ENCODE peak calls at places on chromosomes 3 and 15, in four cellular contexts. Q is K562, A is fibroblast of lung, F is A549. L is an unnamed sample.

GRCh38 chr3:62665627-62666433 is 209.4 kb downstream of the CADPS start:
- DNase-seq in Q (peak), A (peak), F (peak), L (peak)

GRCh38 chr15:55221090-55222011 is 24.6 kb upstream of the RSL24D1 start:
- DNase-seq in Q (no peak), A (peak), F (peak), L (peak)

GRCh38 chr3:37640636-37641375 is 220.9 kb upstream of the CTDSPL start:
- DNase-seq in Q (no peak), A (no peak), F (no peak), L (no peak)

GRCh38 chr15:55197719-55198118 is 978 bp upstream of the RSL24D1 start:
- DNase-seq in Q (no peak), A (no peak), F (no peak), L (no peak)

GRCh38 chr3:102904629-102905028 is 469.8 kb downstream of the ZPLD1 start:
- DNase-seq in Q (no peak), A (no peak), F (no peak), L (no peak)

GRCh38 chr3:159200176-159200575 is 398.3 kb downstream of the MFSD1 start:
- DNase-seq in Q (no peak), A (peak), F (no peak), L (peak)

GRCh38 chr15:74901612-74902063 is 5.0 kb downstream of the FAM219B start:
- DNase-seq in Q (peak), A (no peak), F (peak), L (peak)

GRCh38 chr3:72446406-72447058 is 401.7 kb downstream of the SHQ1 start:
- DNase-seq in Q (no peak), A (peak), F (no peak), L (no peak)

GRCh38 chr3:25910997-25911396 is 121.1 kb downstream of the OXSM start:
- DNase-seq in Q (peak), A (peak), F (peak), L (no peak)

GRCh38 chr3:9686703-9687102 is 16.9 kb upstream of the CPNE9 start:
- DNase-seq in Q (no peak), A (no peak), F (no peak), L (no peak)

GRCh38 chr3:72343078-72343477 is 505.2 kb downstream of the SHQ1 start:
- DNase-seq in Q (no peak), A (peak), F (no peak), L (peak)

GRCh38 chr3:125331243-125331642 is 43.9 kb downstream of the ZNF148 start:
- DNase-seq in Q (no peak), A (peak), F (no peak), L (no peak)

GRCh38 chr15:36936652-36937051 is 163.7 kb downstream of the MEIS2 start:
- DNase-seq in Q (no peak), A (peak), F (no peak), L (peak)

GRCh38 chr3:61381745-61382392 is 130.6 kb upstream of the FHIT start:
- DNase-seq in Q (peak), A (peak), F (peak), L (peak)

GRCh38 chr3:155594836-155595235 is 150.0 kb downstream of the PLCH1 start:
- DNase-seq in Q (no peak), A (no peak), F (no peak), L (no peak)

GRCh38 chr3:138877246-138877645 is 42.5 kb upstream of the PIK3CB start:
- DNase-seq in Q (peak), A (no peak), F (no peak), L (no peak)

GRCh38 chr3:178532414-178532813 is 3.8 kb upstream of the KCNMB2 start:
- DNase-seq in Q (no peak), A (peak), F (no peak), L (no peak)

GRCh38 chr3:178538065-178538464 is 1.8 kb downstream of the KCNMB2 start:
- DNase-seq in Q (no peak), A (no peak), F (no peak), L (no peak)

GRCh38 chr3:178537123-178537754 is 1.0 kb downstream of the KCNMB2 start:
- DNase-seq in Q (no peak), A (no peak), F (no peak), L (no peak)

GRCh38 chr3:178540184-178540583 is 3.9 kb downstream of the KCNMB2 start:
- DNase-seq in Q (no peak), A (no peak), F (no peak), L (no peak)

DNA sequence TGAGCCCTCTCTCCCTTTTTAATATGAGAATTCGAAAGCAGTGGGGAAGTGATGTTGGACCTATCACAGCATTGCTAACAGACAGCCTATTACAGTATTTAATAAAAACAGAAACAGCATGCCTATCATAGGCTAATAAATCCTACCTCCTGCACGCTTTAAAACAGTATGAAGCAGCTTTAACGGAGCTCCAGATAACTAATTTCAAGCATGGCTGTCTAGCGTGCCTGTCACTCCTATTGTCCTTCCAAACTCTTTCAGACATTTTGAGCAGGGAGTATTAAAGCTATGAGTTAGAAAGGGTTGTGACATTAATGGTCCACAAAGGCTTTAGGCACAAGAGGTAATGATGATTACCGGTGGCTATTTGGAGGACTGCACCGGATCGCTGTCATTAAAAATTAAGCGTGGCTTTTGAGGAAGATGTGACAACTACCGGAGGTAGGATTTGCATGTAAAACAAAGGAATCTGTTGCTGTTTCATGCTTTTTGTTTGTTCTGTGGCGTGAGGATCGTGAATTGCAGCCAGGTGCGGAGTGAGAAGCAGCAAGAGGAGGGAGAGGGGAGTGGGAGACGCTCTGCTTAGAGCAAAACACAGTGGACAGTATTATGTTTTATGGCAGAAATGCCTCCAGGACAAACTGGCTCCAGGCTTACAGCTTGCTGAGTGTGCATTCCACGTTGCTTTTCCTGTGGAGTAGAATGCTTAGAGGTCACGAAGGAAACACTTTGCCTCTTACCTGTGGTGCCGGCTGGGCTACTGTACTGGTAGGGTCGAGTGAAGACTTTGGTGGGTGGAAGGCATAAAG is at the start of gene KCNMB2:
- DNase-seq in Q (no peak), A (peak), F (no peak), L (no peak)
- H3K4me3 ChIP-seq in Q (no peak), A (peak), F (no peak), L (peak)

GRCh38 chr3:56940331-56940730 is 120.1 kb upstream of the SPATA12 start:
- DNase-seq in Q (no peak), A (no peak), F (no peak), L (no peak)
- H3K4me3 ChIP-seq in Q (no peak), A (no peak), F (no peak), L (no peak)

GRCh38 chr3:112744068-112744467 is 102.6 kb downstream of the CD200R1L start:
- DNase-seq in Q (no peak), A (no peak), F (no peak), L (no peak)
- H3K4me3 ChIP-seq in Q (no peak), A (no peak), F (no peak), L (no peak)

DNA sequence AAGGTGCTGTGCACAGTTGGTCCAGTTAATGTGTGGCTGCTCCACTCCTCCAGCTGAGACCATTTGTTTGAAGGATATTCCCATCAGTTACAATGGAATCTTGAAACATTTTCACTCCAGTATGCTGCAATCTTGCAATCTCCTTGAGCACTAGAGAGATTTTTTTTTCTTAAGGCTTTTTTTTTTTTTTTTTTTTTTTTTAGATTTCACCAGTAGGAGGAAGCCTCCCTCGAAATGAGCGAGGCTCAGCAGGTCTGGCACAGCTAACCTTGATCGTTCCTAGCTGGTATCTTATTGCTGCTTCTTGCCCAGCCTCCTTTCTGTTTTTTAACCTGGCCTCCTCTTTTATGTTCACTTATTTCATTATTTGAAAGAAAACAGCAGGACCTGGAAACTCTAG is 48.1 kb downstream of the RAP2B start:
- DNase-seq in Q (peak), A (peak), F (no peak), L (peak)
- H3K4me3 ChIP-seq in Q (no peak), A (no peak), F (no peak), L (no peak)

GRCh38 chr3:35276616-35277015 is 362.7 kb upstream of the ARPP21 start:
- DNase-seq in Q (no peak), A (no peak), F (no peak), L (no peak)
- H3K4me3 ChIP-seq in Q (no peak), A (no peak), F (no peak), L (no peak)

DNA sequence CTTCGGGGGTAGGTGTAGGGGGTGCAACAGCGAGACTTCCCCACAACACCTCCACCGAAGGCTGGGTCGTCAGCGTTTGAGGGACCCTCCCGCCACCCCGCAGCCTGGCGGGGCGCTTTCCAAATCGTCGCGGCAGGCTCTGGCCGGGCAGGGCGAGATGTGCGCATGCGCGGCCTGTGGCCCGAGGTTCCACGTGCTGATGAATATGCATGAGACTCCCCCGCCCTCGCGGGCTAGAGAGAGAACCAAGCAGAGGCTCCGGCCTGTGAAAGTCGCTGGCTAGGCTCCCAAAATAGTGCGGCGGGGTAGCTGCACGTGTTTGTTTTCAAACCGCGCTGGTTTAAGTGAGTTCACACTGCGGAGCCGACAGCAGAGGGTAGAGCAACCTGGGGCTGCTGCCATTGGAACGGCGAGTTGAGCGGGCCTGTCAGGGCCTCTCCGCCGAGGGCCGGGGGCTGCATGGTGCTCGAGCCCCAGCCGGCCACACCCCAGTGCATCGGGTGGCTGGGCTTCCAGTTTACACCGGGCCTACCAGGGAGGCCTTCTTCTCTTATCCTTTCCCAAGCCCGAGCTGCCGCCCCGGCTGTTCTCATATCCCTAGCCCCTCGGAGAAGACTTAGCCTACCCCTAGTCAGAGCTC is 10.0 kb downstream of the ZIC1 start:
- DNase-seq in Q (peak), A (peak), F (no peak), L (peak)
- H3K4me3 ChIP-seq in Q (peak), A (peak), F (no peak), L (peak)

GRCh38 chr15:77059761-77060345 is 11.1 kb downstream of the TSPAN3 start:
- DNase-seq in Q (no peak), A (no peak), F (no peak), L (no peak)

GRCh38 chr15:77057650-77058049 is 13.3 kb downstream of the TSPAN3 start:
- DNase-seq in Q (no peak), A (peak), F (no peak), L (peak)

GRCh38 chr15:77058468-77058867 is 12.4 kb downstream of the TSPAN3 start:
- DNase-seq in Q (no peak), A (no peak), F (no peak), L (no peak)

GRCh38 chr15:77063249-77063648 is 7.7 kb downstream of the TSPAN3 start:
- DNase-seq in Q (no peak), A (no peak), F (no peak), L (no peak)

GRCh38 chr15:77060560-77060959 is 10.3 kb downstream of the TSPAN3 start:
- DNase-seq in Q (no peak), A (peak), F (no peak), L (peak)
- H3K4me3 ChIP-seq in Q (no peak), A (peak), F (no peak), L (no peak)

GRCh38 chr3:116348216-116348615 is 97.1 kb downstream of the LSAMP start:
- DNase-seq in Q (no peak), A (no peak), F (no peak), L (no peak)

GRCh38 chr3:116356056-116356455 is 89.2 kb downstream of the LSAMP start:
- DNase-seq in Q (no peak), A (no peak), F (no peak), L (no peak)

DNA sequence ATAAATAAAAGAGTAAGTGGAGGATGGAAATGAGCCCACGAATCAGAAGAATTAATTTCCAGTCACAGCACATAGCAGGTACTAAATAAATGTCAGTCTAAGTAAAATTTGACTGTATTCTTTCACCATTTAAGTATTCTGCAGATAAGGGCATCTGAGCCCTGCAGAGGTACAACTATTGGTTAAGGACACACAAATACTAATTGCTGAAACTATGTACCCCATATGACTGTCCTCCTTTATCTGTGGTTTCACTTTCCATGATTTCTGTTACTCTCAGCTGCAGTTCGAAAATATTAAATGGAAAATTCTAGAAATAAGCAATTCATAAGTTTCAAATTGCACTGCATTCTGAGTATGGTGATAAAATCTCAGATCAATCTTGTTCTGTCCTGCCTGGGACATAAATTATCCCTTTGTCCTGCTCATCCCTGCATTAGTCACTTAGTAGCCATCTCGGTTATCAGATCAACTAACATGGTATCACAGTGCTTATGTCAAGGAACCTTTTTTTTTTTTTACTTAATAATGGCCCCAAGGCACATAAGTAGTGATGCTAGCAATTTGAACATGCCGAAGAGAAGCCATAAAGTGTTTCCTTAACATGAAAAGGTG is 95.1 kb downstream of the LSAMP start:
- DNase-seq in Q (no peak), A (no peak), F (no peak), L (no peak)
- H3K4me3 ChIP-seq in Q (no peak), A (no peak), F (no peak), L (no peak)